ENCODE peak calls at places on chromosome 1, in four cellular contexts. X is HepG2, F is HEK293T, H is GM12878. M is an unnamed sample.

GRCh38 chr1:180498594-180498993 is 3.8 kb downstream of the ACBD6 start:
- DNase-seq in X (no peak), H (no peak), F (no peak), M (no peak)

GRCh38 chr1:64895500-64895899 is 70.8 kb downstream of the JAK1 start:
- DNase-seq in F (no peak), H (peak), X (no peak), M (no peak)

GRCh38 chr1:207402744-207403143 is 51.4 kb upstream of the CR2 start:
- DNase-seq in H (no peak), X (no peak), F (no peak), M (no peak)

GRCh38 chr1:234597894-234598293 is 12.1 kb downstream of the IRF2BP2 start:
- DNase-seq in F (no peak), X (peak), H (no peak), M (peak)

GRCh38 chr1:89261926-89262540 is 10.6 kb downstream of the GBP5 start:
- DNase-seq in H (no peak), X (no peak), F (peak), M (no peak)

GRCh38 chr1:114756949-114757454 is 782 bp downstream of the CSDE1 start:
- DNase-seq in F (peak), H (no peak), X (peak), M (peak)

GRCh38 chr1:48000883-48001282 is 3.7 kb upstream of the TRABD2B start:
- DNase-seq in H (no peak), X (no peak), F (no peak), M (no peak)

GRCh38 chr1:168004531-168004930 is 67.7 kb upstream of the MPC2 start:
- DNase-seq in H (no peak), F (no peak), X (no peak), M (no peak)

GRCh38 chr1:94259635-94260289 is 22.4 kb upstream of the ARHGAP29 start:
- DNase-seq in H (no peak), X (no peak), F (no peak), M (no peak)

GRCh38 chr1:151106891-151107290 is 36.3 kb downstream of the GABPB2 start:
- DNase-seq in F (no peak), H (no peak), X (no peak), M (no peak)

GRCh38 chr1:178037510-178038253 is 56.2 kb upstream of the RASAL2 start:
- DNase-seq in X (peak), H (no peak), F (peak), M (peak)

DNA sequence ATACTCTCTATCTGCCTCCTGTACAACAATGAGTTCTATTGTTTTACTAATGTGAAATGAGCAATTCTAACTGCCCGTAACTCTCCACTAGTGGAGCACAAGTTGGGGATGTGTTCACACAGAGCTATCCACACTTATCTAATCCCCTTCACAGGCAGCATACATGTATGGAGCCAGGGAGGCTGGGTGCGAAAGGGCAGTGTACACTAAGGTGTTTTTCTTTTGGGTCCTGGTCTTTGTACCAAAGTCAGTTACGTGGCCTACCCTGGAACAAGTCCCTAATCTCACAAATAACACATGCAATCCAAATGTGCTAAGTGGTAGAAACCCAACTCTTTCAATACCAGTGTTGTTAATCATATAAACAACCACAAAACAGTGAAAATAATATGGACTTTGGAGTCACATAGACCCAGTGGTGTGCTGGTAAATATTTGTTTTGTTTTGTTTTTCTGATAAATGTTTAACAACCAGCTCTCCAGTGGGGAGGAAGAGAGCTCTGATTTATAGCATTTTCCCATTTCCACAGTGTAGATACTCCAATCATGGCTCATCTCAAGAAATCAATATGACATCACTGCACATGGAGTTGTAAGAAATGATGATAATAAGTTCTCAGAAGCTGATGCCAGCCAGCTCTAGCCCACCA is 319.9 kb upstream of the DUSP10 start:
- DNase-seq in X (peak), H (no peak), F (no peak), M (no peak)
- TF ChIP-seq FOXK2 in X (no peak), H (no peak), F (no peak), M (no peak)

GRCh38 chr1:61353797-61354406 is 271.5 kb downstream of the NFIA start:
- DNase-seq in H (no peak), F (no peak), X (no peak), M (no peak)

GRCh38 chr1:61361971-61362370 is 279.6 kb downstream of the NFIA start:
- DNase-seq in H (no peak), F (no peak), X (no peak), M (no peak)

GRCh38 chr1:61357539-61357938 is 275.2 kb downstream of the NFIA start:
- DNase-seq in H (no peak), F (no peak), X (no peak), M (no peak)

GRCh38 chr1:61356995-61357394 is 274.6 kb downstream of the NFIA start:
- DNase-seq in X (no peak), F (no peak), H (no peak), M (peak)

GRCh38 chr1:61358770-61359455 is 276.6 kb downstream of the NFIA start:
- DNase-seq in H (no peak), F (no peak), X (no peak), M (no peak)
- TF ChIP-seq FOXK2 in H (no peak), F (no peak), X (no peak), M (no peak)

GRCh38 chr1:31792541-31792940 is 23.3 kb downstream of the SPOCD1 start:
- DNase-seq in X (no peak), H (no peak), F (no peak), M (no peak)
- TF ChIP-seq FOXK2 in X (no peak), H (no peak), F (no peak), M (no peak)

GRCh38 chr1:13775916-13776315 is 75.9 kb downstream of the PRDM2 start:
- DNase-seq in H (no peak), F (no peak), X (no peak), M (no peak)
- TF ChIP-seq FOXK2 in H (no peak), F (no peak), X (no peak), M (no peak)

DNA sequence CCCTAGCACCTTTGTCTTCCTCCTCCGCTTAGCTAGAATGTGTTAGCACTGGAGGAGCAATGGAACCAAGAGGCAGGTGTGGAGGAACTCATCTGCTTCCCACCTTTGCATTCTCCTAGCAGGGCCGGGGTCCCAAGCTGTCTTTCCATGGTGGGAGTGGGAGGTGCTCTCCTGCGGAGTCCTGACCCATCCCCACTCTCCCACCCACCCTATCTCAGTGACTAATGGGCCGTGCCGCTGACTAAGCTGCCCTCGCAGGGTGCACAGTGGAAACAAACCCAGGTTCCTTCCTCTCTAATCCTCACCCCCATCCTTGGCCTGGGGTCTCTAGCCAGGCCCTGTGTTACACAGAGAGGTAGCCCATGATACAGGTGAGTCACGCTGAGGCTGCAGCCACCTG is 177.5 kb downstream of the HIVEP3 start:
- DNase-seq in X (no peak), F (no peak), H (no peak), M (no peak)
- TF ChIP-seq FOXK2 in X (no peak), F (no peak), H (no peak), M (no peak)

GRCh38 chr1:15328785-15329480 is 80.8 kb upstream of the EFHD2 start:
- DNase-seq in H (no peak), F (no peak), X (no peak), M (peak)
- TF ChIP-seq FOXK2 in H (no peak), F (no peak), X (no peak), M (no peak)

GRCh38 chr1:58652351-58653184 is 47.3 kb downstream of the MYSM1 start:
- DNase-seq in F (peak), H (peak), X (peak), M (peak)
- TF ChIP-seq FOXK2 in F (no peak), H (no peak), X (no peak), M (no peak)